ENCODE peak calls at places on chromosomes 4 and X, in five cellular contexts. L is stimulated activated CD4-positive, alpha-beta T cell treated with anti-CD3 and anti-CD28 coated beads, TNF-alpha, amount 100 ng/mL, for 48 hours; W is uterus; J is NCI-H1417; H is Right ventricle myocardium superior. B is an unnamed sample.
A peak's percentile ranks its signal among the peaks of the same experiment; 100 is the strongest.

GRCh38 chr4:171130126-171130801 is 682.9 kb upstream of the GALNTL6 start:
- DNase-seq in L (no peak), W (no peak), J (no peak), H (no peak), B (no peak)

GRCh38 chrX:147891886-147892285 is 19.8 kb upstream of the FMR1 start:
- DNase-seq in L (no peak), W (no peak), J (no peak), H (no peak), B (no peak)

GRCh38 chr4:163384434-163384833 is 40.7 kb downstream of the NPY5R start:
- DNase-seq in L (no peak), W (no peak), J (no peak), H (no peak), B (no peak)

GRCh38 chrX:20595928-20596550 is 329.3 kb upstream of the RPS6KA3 start:
- DNase-seq in L (peak; percentile 41), W (no peak), J (no peak), H (no peak), B (no peak)

GRCh38 chr4:6917445-6918241 is 8.0 kb downstream of the TBC1D14 start:
- DNase-seq in L (no peak), W (peak; percentile 69), J (peak; percentile 98), H (peak; percentile 85), B (peak; percentile 71)

GRCh38 chr4:46123872-46124755 is at the start of gene GABRG1:
- DNase-seq in L (no peak), W (no peak), J (peak; percentile 29), H (no peak), B (peak; percentile 55)

GRCh38 chr4:152970102-152970820 is 34.1 kb downstream of the FHDC1 start:
- DNase-seq in L (no peak), W (no peak), J (no peak), H (no peak), B (no peak)

GRCh38 chrX:130916636-130917422 is 13.8 kb upstream of the ENOX2 start:
- DNase-seq in L (peak; percentile 20), W (peak; percentile 33), J (peak; percentile 83), H (no peak), B (no peak)

GRCh38 chr4:112704991-112705845 is 68.3 kb downstream of the LARP7 start:
- DNase-seq in L (no peak), W (peak; percentile 53), J (peak; percentile 70), H (peak; percentile 72), B (peak; percentile 93)

GRCh38 chr4:182920676-182921075 is 3.5 kb upstream of the DCTD start:
- DNase-seq in L (no peak), W (no peak), J (peak; percentile 10), H (no peak), B (no peak)

GRCh38 chr4:139595989-139596679 is 40.1 kb upstream of the SETD7 start:
- DNase-seq in L (no peak), W (no peak), J (no peak), H (no peak), B (no peak)

GRCh38 chr4:140085062-140085622 is 68.8 kb downstream of the MAML3 start:
- DNase-seq in L (no peak), W (no peak), J (peak; percentile 18), H (no peak), B (no peak)

GRCh38 chrX:54093159-54093558 is 48.9 kb upstream of the PHF8 start:
- DNase-seq in L (no peak), W (no peak), J (no peak), H (no peak), B (no peak)

GRCh38 chrX:119073200-119073905 is 560 bp downstream of the CT47C1 start:
- DNase-seq in L (no peak), W (no peak), J (no peak), H (no peak), B (no peak)

GRCh38 chrX:150414228-150414627 is 51.1 kb downstream of the MAMLD1 start:
- DNase-seq in L (no peak), W (no peak), J (no peak), H (no peak), B (no peak)

GRCh38 chr4:181569553-181569952 is 673.6 kb upstream of the TENM3 start:
- DNase-seq in L (no peak), W (no peak), J (peak; percentile 65), H (no peak), B (no peak)

GRCh38 chr4:59223292-59223941 is 1976.7 kb upstream of the ADGRL3 start:
- DNase-seq in L (no peak), W (no peak), J (peak; percentile 87), H (no peak), B (no peak)

GRCh38 chr4:81844717-81845116 is 373.0 kb upstream of the RASGEF1B start:
- DNase-seq in L (peak; percentile 50), W (peak; percentile 72), J (peak; percentile 91), H (peak; percentile 66), B (peak; percentile 71)

GRCh38 chr4:54924891-54925290 is 200.5 kb downstream of the KDR start:
- DNase-seq in L (no peak), W (no peak), J (no peak), H (no peak), B (no peak)

GRCh38 chr4:52606040-52606439 is 53.1 kb downstream of the USP46 start:
- DNase-seq in L (no peak), W (no peak), J (no peak), H (no peak), B (no peak)

GRCh38 chr4:97367878-97368277 is 775.4 kb downstream of the STPG2 start:
- DNase-seq in L (no peak), W (no peak), J (no peak), H (no peak), B (no peak)

GRCh38 chr4:144507309-144508101 is 138.5 kb upstream of the HHIP start:
- DNase-seq in L (no peak), W (no peak), J (peak; percentile 19), H (no peak), B (no peak)

GRCh38 chr4:142534994-142535393 is 311.1 kb downstream of the INPP4B start:
- DNase-seq in L (no peak), W (no peak), J (peak; percentile 6), H (no peak), B (no peak)

GRCh38 chr4:126526335-126526734 is 1106.4 kb upstream of the INTU start:
- DNase-seq in L (no peak), W (no peak), J (no peak), H (no peak), B (no peak)

GRCh38 chr4:105440890-105441289 is 33.0 kb downstream of the PPA2 start:
- DNase-seq in L (no peak), W (no peak), J (no peak), H (no peak), B (no peak)

B was measured in posterior cingulate gyrus.